ENCODE peak calls at places on chromosomes 13 and 19, in four cellular contexts. N is lower lobe of right lung, O is astrocyte, R is OCI-LY7. D is an unnamed sample.

GRCh38 chr13:113252516-113252915 is 43.1 kb downstream of the CUL4A start:
- DNase-seq in N (no peak), O (no peak), R (no peak), D (no peak)

GRCh38 chr13:72204291-72204690 is 337.3 kb upstream of the DACH1 start:
- DNase-seq in N (no peak), O (peak; percentile 79), R (no peak), D (no peak)

GRCh38 chr19:44212865-44213346 is 574 bp downstream of the ZNF227 start:
- DNase-seq in N (no peak), O (peak; percentile 30), R (no peak), D (no peak)

GRCh38 chr19:31301306-31301980 is 47.8 kb downstream of the TSHZ3 start:
- DNase-seq in N (no peak), O (no peak), R (no peak), D (no peak)

GRCh38 chr19:34578173-34578572 is 96.6 kb downstream of the WTIP start:
- DNase-seq in N (no peak), O (no peak), R (no peak), D (no peak)

GRCh38 chr19:56601375-56601774 is 6.3 kb downstream of the ZNF71 start:
- DNase-seq in N (no peak), O (peak; percentile 16), R (no peak), D (no peak)

GRCh38 chr13:79767126-79767525 is 286.2 kb downstream of the NDFIP2 start:
- DNase-seq in N (no peak), O (peak; percentile 50), R (no peak), D (no peak)

GRCh38 chr13:72585254-72585653 is 142.2 kb downstream of the MZT1 start:
- DNase-seq in N (no peak), O (peak; percentile 25), R (no peak), D (no peak)

GRCh38 chr13:31790992-31791391 is 51.7 kb downstream of the RXFP2 start:
- DNase-seq in N (no peak), O (peak; percentile 29), R (no peak), D (no peak)

GRCh38 chr19:46849610-46850009 is 1.0 kb downstream of the AP2S1 start:
- DNase-seq in N (no peak), O (no peak), R (no peak), D (no peak)

GRCh38 chr13:32969516-32969941 is 46.7 kb upstream of the KL start:
- DNase-seq in N (no peak), O (peak; percentile 25), R (no peak), D (no peak)

GRCh38 chr13:88937381-88937780 is 1266.2 kb downstream of the SLITRK5 start:
- DNase-seq in N (no peak), O (no peak), R (no peak), D (no peak)

GRCh38 chr13:74204606-74205312 is 70.6 kb upstream of the KLF12 start:
- DNase-seq in N (no peak), O (peak; percentile 83), R (no peak), D (no peak)

GRCh38 chr19:30278882-30279254 is 93.3 kb upstream of the ZNF536 start:
- DNase-seq in N (no peak), O (no peak), R (no peak), D (no peak)

GRCh38 chr13:90696656-90697055 is 650.8 kb upstream of the MIR17HG start:
- DNase-seq in N (no peak), O (peak; percentile 55), R (no peak), D (no peak)

GRCh38 chr19:31105761-31106160 is 243.5 kb downstream of the TSHZ3 start:
- DNase-seq in N (no peak), O (no peak), R (no peak), D (no peak)

GRCh38 chr19:13937479-13938360 is 497 bp downstream of the PODNL1 start:
- DNase-seq in N (no peak), O (peak; percentile 37), R (no peak), D (no peak)
- H3K4me3 ChIP-seq in N (peak overlapping the region; percentile 40), O (peak overlapping the region; percentile 29), R (no peak overlapping the region), D (no peak overlapping the region)

GRCh38 chr19:19461306-19461670 is 54.1 kb downstream of the TSSK6 start:
- DNase-seq in N (peak; percentile 1), O (no peak), R (no peak), D (no peak)
- H3K4me1 ChIP-seq in N (peaks cover 89% of the 10 kb centered on the region), O (peaks cover 65% of the 10 kb centered on the region), R (peaks cover 43% of the 10 kb centered on the region), D (peaks cover 52% of the 10 kb centered on the region)

GRCh38 chr13:29140277-29140676 is 320.1 kb downstream of the MTUS2 start:
- DNase-seq in N (no peak), O (no peak), R (no peak), D (no peak)
- H3K27ac ChIP-seq in N (no peak overlapping the region), O (no peak overlapping the region), R (no peak overlapping the region), D (no peak overlapping the region)

DNA sequence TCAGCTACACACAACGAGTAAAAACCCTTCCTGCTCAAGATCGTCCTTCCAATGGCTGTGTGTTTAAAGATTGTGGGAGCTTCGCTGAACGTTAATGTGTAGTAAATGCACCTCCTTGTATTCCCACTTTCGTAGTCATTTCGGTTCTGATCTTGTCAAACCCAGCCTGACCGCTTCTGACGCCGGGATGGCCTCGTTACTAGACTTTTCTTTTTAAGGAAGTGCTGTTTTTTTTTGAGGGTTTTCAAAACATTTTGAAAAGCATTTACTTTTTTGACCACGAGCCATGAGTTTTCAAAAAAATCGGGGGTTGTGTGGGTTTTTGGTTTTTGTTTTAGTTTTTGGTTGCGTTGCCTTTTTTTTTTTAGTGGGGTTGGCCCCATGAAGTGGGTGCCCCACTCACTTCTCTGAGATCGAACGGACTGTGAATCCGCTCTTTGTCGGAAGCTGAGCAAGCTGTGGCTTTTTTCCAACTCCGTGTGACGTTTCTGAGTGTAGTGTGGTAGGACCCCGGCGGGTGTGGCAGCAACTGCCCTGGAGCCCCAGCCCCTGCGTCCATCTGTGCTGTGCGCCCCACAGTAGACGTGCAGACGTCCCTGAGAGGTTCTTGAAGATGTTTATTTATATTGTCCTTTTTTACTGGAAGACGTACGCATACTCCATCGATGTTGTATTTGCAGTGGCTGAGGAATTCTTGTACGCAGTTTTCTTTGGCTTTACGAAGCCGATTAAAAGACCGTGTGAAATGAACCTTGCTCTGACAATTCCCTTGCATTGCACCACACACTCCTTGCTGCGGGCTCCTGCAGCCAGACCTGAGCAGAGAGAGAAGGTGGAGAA is 2.7 kb upstream of the FAM174C start:
- DNase-seq in N (no peak), O (no peak), R (no peak), D (no peak)
- H3K4me3 ChIP-seq in N (peak overlapping the region; percentile 94), O (no peak overlapping the region), R (peak overlapping the region; percentile 82), D (no peak overlapping the region)